ENCODE peak calls at places on chromosomes 16 and 17, in eight cellular contexts. E is SK-N-SH, K is PC-3, M is gastrocnemius medialis, R is aorta, X is stomach, F is lung, G is tibial nerve. I is an unnamed sample.

GRCh38 chr17:50203589-50204345 is 2.3 kb upstream of the COL1A1 start:
- DNase-seq in E (no peak), X (no peak), R (peak; percentile 63), K (no peak), F (no peak), G (no peak), M (no peak), I (no peak)

GRCh38 chr17:57377094-57377493 is 120.8 kb downstream of the MSI2 start:
- DNase-seq in G (no peak), X (no peak), K (no peak), M (peak; percentile 77), F (no peak), R (no peak), E (no peak), I (no peak)

GRCh38 chr16:28529124-28529523 is 9.7 kb downstream of the NUPR1 start:
- DNase-seq in M (no peak), R (no peak), G (no peak), F (no peak), X (no peak), E (no peak), K (peak; percentile 28), I (no peak)

GRCh38 chr16:26680671-26681070 is 386.1 kb upstream of the C16orf82 start:
- DNase-seq in X (no peak), G (no peak), R (no peak), E (no peak), M (no peak), K (no peak), F (no peak), I (no peak)

GRCh38 chr17:44424828-44425463 is 35.5 kb upstream of the ITGA2B start:
- DNase-seq in F (no peak), X (no peak), M (no peak), K (no peak), R (no peak), G (no peak), E (no peak), I (no peak)

GRCh38 chr17:16283705-16284104 is 66.7 kb downstream of the PIGL start:
- DNase-seq in R (no peak), X (no peak), M (no peak), E (no peak), G (no peak), K (peak; percentile 45), F (no peak), I (no peak)

GRCh38 chr17:57602896-57603295 is 142.2 kb downstream of the CCDC182 start:
- DNase-seq in R (no peak), G (no peak), E (no peak), F (no peak), M (no peak), X (no peak), K (no peak), I (no peak)

GRCh38 chr17:39082482-39082881 is 69.0 kb downstream of the PLXDC1 start:
- DNase-seq in K (no peak), X (no peak), R (no peak), G (no peak), F (no peak), M (no peak), E (no peak), I (no peak)

GRCh38 chr17:70869402-70870085 is 700.2 kb downstream of the KCNJ2 start:
- DNase-seq in M (no peak), E (no peak), F (no peak), X (no peak), K (no peak), G (no peak), R (no peak), I (peak; percentile 29)

GRCh38 chr17:14547556-14547955 is 246.7 kb downstream of the HS3ST3B1 start:
- DNase-seq in F (no peak), X (no peak), M (no peak), E (no peak), G (no peak), K (no peak), R (no peak), I (no peak)

GRCh38 chr17:42908872-42909700 is 8.5 kb downstream of the G6PC1 start:
- DNase-seq in X (no peak), F (no peak), R (no peak), K (peak; percentile 35), E (no peak), G (no peak), M (no peak), I (no peak)

GRCh38 chr17:33142703-33143299 is 150.3 kb downstream of the ASIC2 start:
- DNase-seq in X (no peak), E (no peak), F (no peak), K (peak; percentile 35), R (no peak), M (no peak), G (no peak), I (peak; percentile 31)

GRCh38 chr16:78311831-78312230 is 212.4 kb downstream of the WWOX start:
- DNase-seq in X (no peak), E (no peak), K (no peak), M (no peak), R (no peak), F (no peak), G (no peak), I (no peak)
- H3K4me3 ChIP-seq in X (no peak overlapping the region), E (no peak overlapping the region), K (no peak overlapping the region), M (no peak overlapping the region), R (no peak overlapping the region), F (no peak overlapping the region), G (no peak overlapping the region), I (no peak overlapping the region)

GRCh38 chr16:4341250-4341649 is 9.9 kb downstream of the PAM16 start:
- DNase-seq in E (no peak), R (no peak), G (no peak), K (no peak), M (no peak), X (no peak), F (no peak), I (no peak)
- H3K4me1 ChIP-seq in E (peaks cover 21% of the 10 kb centered on the region), R (no peaks in the 10 kb centered on the region), G (peaks cover 7% of the 10 kb centered on the region), K (no peaks in the 10 kb centered on the region), M (peaks cover 17% of the 10 kb centered on the region), X (peaks cover 31% of the 10 kb centered on the region), F (no peaks in the 10 kb centered on the region), I (no peaks in the 10 kb centered on the region)

GRCh38 chr16:53176434-53176833 is 121.6 kb downstream of the CHD9 start:
- DNase-seq in M (no peak), R (no peak), F (no peak), X (no peak), E (no peak), K (no peak), G (no peak), I (no peak)

GRCh38 chr16:53175118-53175517 is 120.3 kb downstream of the CHD9 start:
- DNase-seq in X (no peak), K (no peak), G (no peak), F (no peak), E (no peak), M (no peak), R (no peak), I (no peak)

GRCh38 chr16:53168744-53169143 is 114.0 kb downstream of the CHD9 start:
- DNase-seq in K (no peak), M (no peak), R (no peak), F (peak; percentile 58), G (no peak), X (no peak), E (no peak), I (no peak)

DNA sequence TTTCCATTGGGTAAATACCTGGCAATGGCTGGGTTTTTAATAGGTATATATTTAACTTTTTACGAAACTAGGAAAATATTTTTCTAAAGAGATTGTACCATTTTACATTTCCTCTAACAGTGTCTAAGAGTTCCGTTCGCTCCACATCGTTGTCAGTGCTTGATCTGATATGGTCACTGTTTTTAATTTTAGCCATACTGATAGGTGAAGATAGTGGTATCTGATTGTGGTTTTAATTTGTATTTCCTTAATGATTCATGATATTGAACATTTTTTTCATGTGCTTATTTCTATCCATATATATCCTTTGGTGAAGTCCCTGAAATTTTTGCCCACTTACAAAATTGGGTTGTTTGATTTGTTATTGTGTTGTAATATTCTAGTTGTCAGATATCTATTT is 117.7 kb downstream of the CHD9 start:
- DNase-seq in R (no peak), K (no peak), F (no peak), M (no peak), G (no peak), X (no peak), E (no peak), I (no peak)
- H3K4me3 ChIP-seq in R (no peak overlapping the region), K (no peak overlapping the region), F (no peak overlapping the region), M (no peak overlapping the region), G (no peak overlapping the region), X (no peak overlapping the region), E (no peak overlapping the region), I (no peak overlapping the region)

GRCh38 chr16:12188674-12189249 is 212.2 kb downstream of the SNX29 start:
- DNase-seq in G (no peak), X (no peak), K (no peak), M (no peak), E (no peak), R (no peak), F (no peak), I (no peak)

GRCh38 chr16:12195296-12195695 is 218.8 kb downstream of the SNX29 start:
- DNase-seq in E (no peak), F (no peak), M (no peak), K (peak; percentile 59), G (no peak), X (no peak), R (no peak), I (no peak)

GRCh38 chr16:12187939-12188673 is 211.6 kb downstream of the SNX29 start:
- DNase-seq in G (no peak), X (no peak), E (no peak), F (no peak), K (no peak), M (no peak), R (no peak), I (no peak)

GRCh38 chr16:12191102-12191501 is 214.6 kb downstream of the SNX29 start:
- DNase-seq in X (no peak), F (no peak), E (no peak), K (no peak), M (no peak), G (no peak), R (no peak), I (no peak)

DNA sequence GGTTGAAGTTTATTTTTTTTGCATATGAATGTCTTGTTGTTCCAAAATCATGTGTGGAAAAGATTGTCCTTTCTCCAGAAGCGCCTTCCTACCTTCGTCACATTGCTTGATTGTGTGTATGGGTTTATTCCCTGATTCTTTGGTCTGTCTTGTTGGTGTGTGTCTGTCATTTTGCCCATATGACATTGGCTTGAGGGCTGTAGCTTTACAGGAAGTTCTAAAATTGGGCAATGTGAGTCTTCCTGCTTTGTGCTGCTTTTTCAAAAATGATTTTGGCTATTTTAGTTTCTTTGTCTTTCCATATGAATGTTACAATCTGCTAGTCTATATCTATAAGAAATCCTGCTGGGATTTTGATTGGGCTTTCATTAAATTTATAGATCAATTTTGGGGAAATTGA is 217.2 kb downstream of the SNX29 start:
- DNase-seq in X (no peak), M (no peak), K (no peak), F (no peak), G (no peak), R (no peak), E (no peak), I (no peak)
- H3K4me1 ChIP-seq in X (no peaks in the 10 kb centered on the region), M (peaks cover 1% of the 10 kb centered on the region), K (peaks cover 8% of the 10 kb centered on the region), F (peaks cover 2% of the 10 kb centered on the region), G (no peaks in the 10 kb centered on the region), R (no peaks in the 10 kb centered on the region), E (peaks cover 2% of the 10 kb centered on the region), I (no peaks in the 10 kb centered on the region)

DNA sequence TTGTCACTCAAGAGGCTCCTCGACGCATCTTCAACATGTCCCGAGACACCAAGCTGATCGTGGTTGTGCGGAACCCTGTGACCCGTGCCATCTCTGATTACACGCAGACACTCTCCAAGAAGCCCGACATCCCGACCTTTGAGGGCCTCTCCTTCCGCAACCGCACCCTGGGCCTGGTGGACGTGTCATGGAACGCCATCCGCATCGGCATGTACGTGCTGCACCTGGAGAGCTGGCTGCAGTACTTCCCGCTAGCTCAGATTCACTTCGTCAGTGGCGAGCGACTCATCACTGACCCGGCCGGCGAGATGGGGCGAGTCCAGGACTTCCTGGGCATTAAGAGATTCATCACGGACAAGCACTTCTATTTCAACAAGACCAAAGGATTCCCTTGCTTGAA is 101.0 kb downstream of the HS3ST2 start:
- DNase-seq in G (no peak), E (no peak), K (no peak), M (no peak), X (no peak), F (no peak), R (no peak), I (no peak)
- H3K4me3 ChIP-seq in G (no peak overlapping the region), E (no peak overlapping the region), K (no peak overlapping the region), M (no peak overlapping the region), X (no peak overlapping the region), F (no peak overlapping the region), R (no peak overlapping the region), I (no peak overlapping the region)